ENCODE peak calls at places on chromosome 3, in ten cellular contexts. Y is A549, Q is spleen, H is MG63, T is ovary, D is NB4, W is mucosa of descending colon, B is right cardiac atrium, S is adrenal gland, O is mammary epithelial cell. R is an unnamed sample.

GRCh38 chr3:190811775-190812480 is 50.6 kb downstream of the GMNC start:
- DNase-seq in O (peak), Y (peak), T (no peak), Q (no peak), D (peak), W (no peak), S (peak), H (peak), B (no peak), R (peak)

GRCh38 chr3:77328631-77329030 is 288.7 kb downstream of the ROBO2 start:
- DNase-seq in H (no peak), S (no peak), D (no peak), T (no peak), Q (no peak), B (no peak), W (no peak), O (no peak), Y (no peak), R (no peak)

GRCh38 chr3:126194713-126195305 is 14.4 kb upstream of the ALDH1L1 start:
- DNase-seq in B (no peak), O (peak), Q (no peak), D (peak), H (no peak), S (no peak), Y (peak), W (no peak), T (no peak), R (peak)

GRCh38 chr3:123105201-123106189 is 38.7 kb downstream of the PDIA5 start:
- DNase-seq in S (no peak), D (no peak), B (no peak), O (no peak), Q (peak), W (no peak), T (no peak), H (no peak), Y (no peak), R (no peak)

GRCh38 chr3:188507244-188507720 is 353.3 kb downstream of the LPP start:
- DNase-seq in Y (no peak), O (peak), B (no peak), T (no peak), W (no peak), D (peak), H (no peak), S (no peak), Q (no peak), R (no peak)

GRCh38 chr3:85304360-85304964 is 345.7 kb downstream of the CADM2 start:
- DNase-seq in D (no peak), H (no peak), B (no peak), W (no peak), S (no peak), T (no peak), Y (peak), O (peak), Q (no peak), R (no peak)

GRCh38 chr3:152121292-152121654 is 147.5 kb upstream of the MBNL1 start:
- DNase-seq in D (no peak), Y (peak), H (no peak), Q (no peak), S (no peak), T (no peak), O (peak), W (no peak), B (no peak), R (no peak)

GRCh38 chr3:193853511-193854219 is 260.7 kb downstream of the OPA1 start:
- DNase-seq in B (no peak), W (no peak), H (no peak), Q (no peak), O (peak), D (peak), S (peak), Y (no peak), T (no peak), R (no peak)

GRCh38 chr3:149625795-149626194 is 32.0 kb downstream of the WWTR1 start:
- DNase-seq in D (no peak), S (no peak), O (peak), Q (no peak), B (no peak), T (no peak), W (no peak), Y (no peak), H (no peak), R (no peak)

GRCh38 chr3:66659056-66659455 is 158.2 kb upstream of the LRIG1 start:
- DNase-seq in S (no peak), Y (no peak), O (no peak), B (no peak), Q (no peak), H (no peak), T (no peak), W (no peak), D (no peak), R (no peak)

GRCh38 chr3:58249358-58250092 is 11.9 kb downstream of the ABHD6 start:
- DNase-seq in B (no peak), T (no peak), S (no peak), Y (no peak), H (peak), W (peak), Q (no peak), O (no peak), D (no peak), R (no peak)

GRCh38 chr3:130707914-130708601 is 38.6 kb downstream of the PIK3R4 start:
- DNase-seq in O (no peak), S (no peak), B (no peak), W (no peak), Y (no peak), H (no peak), Q (no peak), T (no peak), D (no peak), R (no peak)

GRCh38 chr3:123414958-123415792 is 33.7 kb downstream of the ADCY5 start:
- DNase-seq in W (no peak), T (peak), Y (no peak), Q (peak), D (no peak), H (no peak), B (no peak), O (no peak), S (no peak), R (no peak)

GRCh38 chr3:61569856-61570255 is 8.5 kb downstream of the PTPRG start:
- DNase-seq in Q (no peak), Y (no peak), W (no peak), B (no peak), O (no peak), H (no peak), D (no peak), T (no peak), S (no peak), R (no peak)

GRCh38 chr3:165837801-165838200 is 578 bp upstream of the BCHE start:
- DNase-seq in Y (no peak), D (no peak), B (no peak), O (no peak), H (no peak), T (no peak), W (no peak), S (no peak), Q (no peak), R (no peak)

GRCh38 chr3:133542871-133543270 is 30.6 kb upstream of the CDV3 start:
- DNase-seq in D (peak), H (no peak), Y (no peak), B (no peak), W (no peak), Q (no peak), S (no peak), T (no peak), O (no peak), R (no peak)

GRCh38 chr3:133549565-133549964 is 23.9 kb upstream of the CDV3 start:
- DNase-seq in O (no peak), B (no peak), W (no peak), H (no peak), T (no peak), Y (no peak), S (no peak), D (no peak), Q (no peak), R (no peak)

GRCh38 chr3:133548090-133548489 is 25.4 kb upstream of the CDV3 start:
- DNase-seq in Y (no peak), O (no peak), W (no peak), Q (no peak), H (peak), B (no peak), T (no peak), S (no peak), D (no peak), R (no peak)

GRCh38 chr3:133547432-133548041 is 25.9 kb upstream of the CDV3 start:
- DNase-seq in D (no peak), W (no peak), B (no peak), H (peak), Y (peak), T (peak), O (no peak), Q (no peak), S (no peak), R (no peak)
- H3K4me3 ChIP-seq in D (no peak), W (no peak), B (no peak), H (no peak), Y (no peak), T (no peak), O (no peak), Q (no peak), S (no peak), R (no peak)

DNA sequence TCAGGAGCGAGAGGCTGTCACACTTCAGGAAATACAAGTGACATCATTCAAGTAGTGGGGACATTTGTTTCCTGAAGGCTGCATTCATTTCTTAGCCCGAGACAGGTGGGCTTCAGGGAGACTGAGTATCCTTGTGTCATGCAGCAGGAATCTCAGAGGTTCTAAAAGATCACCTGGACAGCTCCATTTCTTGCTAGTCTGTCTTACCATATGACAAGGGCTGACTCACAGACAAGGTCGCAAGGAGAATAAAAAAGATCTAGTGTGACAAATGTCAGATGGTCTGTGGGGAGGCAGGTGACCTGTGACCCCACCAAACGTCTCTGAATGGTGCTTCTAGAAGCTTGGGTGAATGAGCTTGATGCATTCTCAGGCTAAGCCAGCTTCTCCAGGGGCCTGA is 39.9 kb upstream of the OXTR start:
- DNase-seq in D (no peak), B (no peak), O (no peak), S (no peak), H (no peak), Y (no peak), T (no peak), Q (no peak), W (no peak), R (no peak)
- H3K4me3 ChIP-seq in D (no peak), B (no peak), O (no peak), S (no peak), H (no peak), Y (no peak), T (no peak), Q (no peak), W (no peak), R (no peak)

GRCh38 chr3:99049164-99049563 is 147.7 kb upstream of the DCBLD2 start:
- DNase-seq in Q (no peak), S (no peak), D (no peak), B (no peak), O (no peak), Y (no peak), W (no peak), H (no peak), T (no peak), R (no peak)
- H3K4me3 ChIP-seq in Q (no peak), S (no peak), D (no peak), B (no peak), O (no peak), Y (no peak), W (no peak), H (no peak), T (no peak), R (no peak)

GRCh38 chr3:187025656-187026320 is 95.5 kb downstream of the ST6GAL1 start:
- DNase-seq in Y (no peak), W (no peak), H (no peak), D (no peak), B (no peak), T (no peak), S (no peak), O (no peak), Q (no peak), R (no peak)
- H3K4me3 ChIP-seq in Y (no peak), W (no peak), H (no peak), D (no peak), B (no peak), T (no peak), S (no peak), O (no peak), Q (peak), R (no peak)

DNA sequence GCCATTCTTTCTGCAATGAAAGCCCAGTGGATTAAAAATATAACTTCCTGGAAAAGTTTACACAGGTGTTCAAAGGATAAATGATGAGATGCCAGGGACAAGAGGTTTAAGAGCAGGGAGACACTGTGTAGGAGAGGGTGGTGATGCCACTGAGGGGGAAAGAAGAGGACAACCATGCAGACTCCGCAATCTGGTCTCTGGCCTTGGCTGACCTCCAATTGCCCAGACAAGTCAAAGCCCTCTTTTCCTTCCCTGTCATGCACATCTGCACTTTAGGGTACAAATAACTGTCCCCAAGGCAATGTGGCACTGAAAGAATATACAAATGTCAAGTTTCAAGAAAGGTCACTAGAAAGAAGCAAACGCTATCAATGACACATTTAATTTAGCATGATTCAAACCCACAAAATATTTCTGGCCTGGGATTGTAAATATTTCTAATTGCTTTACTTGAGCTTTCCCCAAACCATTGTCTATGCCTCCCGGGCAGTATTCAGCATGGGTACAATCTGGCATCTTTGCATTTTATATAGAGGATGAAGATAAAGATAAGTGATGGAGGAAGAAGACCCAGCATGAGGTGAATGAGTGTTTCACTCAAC is 319.4 kb downstream of the PLCL2 start:
- DNase-seq in D (no peak), S (no peak), Y (no peak), Q (no peak), O (no peak), B (no peak), W (no peak), H (no peak), T (no peak), R (no peak)
- H3K4me3 ChIP-seq in D (no peak), S (no peak), Y (no peak), Q (no peak), O (no peak), B (no peak), W (no peak), H (no peak), T (no peak), R (no peak)

GRCh38 chr3:145531548-145531947 is 629.4 kb downstream of the PLOD2 start:
- DNase-seq in H (no peak), O (no peak), D (no peak), S (no peak), Y (no peak), Q (no peak), B (no peak), W (no peak), T (no peak), R (no peak)
- H3K4me3 ChIP-seq in H (no peak), O (no peak), D (no peak), S (no peak), Y (no peak), Q (no peak), B (no peak), W (no peak), T (no peak), R (no peak)

GRCh38 chr3:157154563-157155333 is 5.2 kb downstream of the CCNL1 start:
- DNase-seq in O (no peak), H (no peak), T (no peak), B (no peak), W (no peak), Y (no peak), D (no peak), Q (no peak), S (no peak), R (no peak)
- H3K4me3 ChIP-seq in O (peak), H (no peak), T (no peak), B (peak), W (no peak), Y (peak), D (peak), Q (peak), S (peak), R (no peak)